ENCODE peak calls at places on chromosomes 5 and 9, in nine cellular contexts. N, E, Y, J, T, H, K, W and D are unnamed samples.

GRCh38 chr5:9898319-9898718 is 268.2 kb upstream of the TAS2R1 start:
- DNase-seq in H (no peak), N (peak), K (peak), Y (peak), J (no peak), E (no peak), T (no peak), W (peak), D (peak)

GRCh38 chr5:178984145-178985072 is 10.7 kb downstream of the GRM6 start:
- DNase-seq in K (no peak), T (no peak), H (no peak), N (no peak), E (no peak), J (no peak), W (no peak), Y (no peak), D (no peak)

GRCh38 chr5:14525397-14525796 is 56.2 kb upstream of the OTULINL start:
- DNase-seq in H (no peak), E (no peak), J (no peak), K (no peak), N (no peak), Y (no peak), W (no peak), T (no peak), D (no peak)

GRCh38 chr9:121331992-121332685 is 37.9 kb downstream of the STOM start:
- DNase-seq in H (peak), J (peak), N (no peak), T (no peak), K (no peak), E (no peak), Y (peak), W (peak), D (peak)

GRCh38 chr9:94150890-94151660 is 66.8 kb downstream of the PTPDC1 start:
- DNase-seq in N (no peak), T (no peak), Y (no peak), E (no peak), J (no peak), H (no peak), K (no peak), W (no peak), D (no peak)

GRCh38 chr9:114958021-114958846 is 27.8 kb upstream of the TNFSF8 start:
- DNase-seq in J (peak), H (no peak), N (no peak), T (no peak), Y (peak), W (peak), K (no peak), E (peak), D (peak)

GRCh38 chr9:129489838-129490582 is 130.9 kb downstream of the C9orf50 start:
- DNase-seq in H (no peak), K (peak), T (no peak), N (no peak), E (peak), W (peak), Y (peak), J (no peak), D (peak)

GRCh38 chr5:32767948-32768427 is 56.9 kb downstream of the NPR3 start:
- DNase-seq in W (peak), J (no peak), Y (peak), N (peak), H (no peak), K (peak), T (no peak), E (no peak), D (peak)

GRCh38 chr9:127959841-127960409 is 20.9 kb downstream of the EEIG1 start:
- DNase-seq in K (no peak), J (no peak), Y (no peak), T (no peak), W (no peak), E (no peak), N (no peak), H (no peak), D (no peak)

GRCh38 chr5:68216737-68217231 is 1.2 kb downstream of the PIK3R1 start:
- DNase-seq in E (no peak), N (no peak), W (no peak), K (peak), J (no peak), Y (peak), T (no peak), H (peak), D (peak)

GRCh38 chr9:109817846-109818472 is 38.0 kb downstream of the PALM2AKAP2 start:
- DNase-seq in Y (peak), W (peak), H (peak), K (peak), J (peak), N (peak), T (peak), E (no peak), D (peak)

GRCh38 chr9:70954607-70955143 is 166.7 kb downstream of the TRPM3 start:
- DNase-seq in Y (no peak), T (no peak), W (no peak), N (no peak), H (no peak), J (no peak), K (no peak), E (no peak), D (no peak)

GRCh38 chr9:136840877-136841645 is 1.2 kb upstream of the AJM1 start:
- DNase-seq in T (no peak), E (no peak), K (peak), W (peak), Y (peak), H (no peak), J (no peak), N (no peak), D (peak)

GRCh38 chr9:135835131-135835530 is 72.2 kb downstream of the CAMSAP1 start:
- DNase-seq in K (no peak), E (no peak), Y (no peak), W (no peak), H (no peak), T (no peak), J (no peak), N (no peak), D (no peak)

GRCh38 chr5:1005904-1006655 is 2.5 kb upstream of the NKD2 start:
- DNase-seq in N (no peak), T (no peak), Y (no peak), K (no peak), W (no peak), E (peak), H (no peak), J (no peak), D (no peak)

GRCh38 chr9:81108391-81108790 is 581.0 kb downstream of the TLE1 start:
- DNase-seq in T (no peak), J (no peak), N (no peak), E (no peak), K (peak), Y (no peak), W (no peak), H (no peak), D (no peak)

GRCh38 chr9:129052592-129052991 is 16.2 kb downstream of the MIGA2 start:
- DNase-seq in E (peak), W (no peak), J (peak), K (no peak), T (no peak), N (peak), Y (no peak), H (no peak), D (no peak)

GRCh38 chr5:16017720-16018119 is 161.9 kb downstream of the MARCHF11 start:
- DNase-seq in K (no peak), Y (no peak), J (no peak), N (no peak), E (no peak), T (no peak), W (no peak), H (no peak), D (no peak)

GRCh38 chr5:78360674-78361225 is 333 bp downstream of the SCAMP1 start:
- DNase-seq in J (peak), W (no peak), H (no peak), T (no peak), K (no peak), E (peak), N (no peak), Y (no peak), D (no peak)

GRCh38 chr5:73119492-73120157 is 750 bp upstream of the TMEM171 start:
- DNase-seq in W (peak), J (no peak), Y (no peak), T (no peak), E (no peak), K (no peak), H (peak), N (no peak), D (no peak)

GRCh38 chr5:1724822-1725602 is 74.6 kb downstream of the MRPL36 start:
- DNase-seq in N (no peak), T (peak), K (no peak), H (no peak), J (peak), Y (peak), E (no peak), W (peak), D (peak)

GRCh38 chr5:122259995-122260394 is 52.0 kb upstream of the SNCAIP start:
- DNase-seq in T (peak), H (no peak), E (no peak), J (no peak), K (peak), N (no peak), W (peak), Y (peak), D (peak)

GRCh38 chr9:109012009-109012875 is 1.1 kb downstream of the CTNNAL1 start:
- DNase-seq in T (peak), W (peak), J (peak), H (peak), Y (peak), N (peak), K (peak), E (peak), D (peak)

GRCh38 chr9:124809211-124809610 is 32.3 kb downstream of the OLFML2A start:
- DNase-seq in E (no peak), Y (no peak), H (no peak), T (no peak), N (no peak), J (no peak), K (no peak), W (no peak), D (no peak)

GRCh38 chr5:138568061-138568824 is 7.0 kb downstream of the HSPA9 start:
- DNase-seq in T (no peak), Y (no peak), H (no peak), E (no peak), N (no peak), K (peak), J (no peak), W (no peak), D (no peak)

GRCh38 chr5:97181856-97182545 is 1.0 kb downstream of the RIOK2 start:
- DNase-seq in E (no peak), W (peak), J (no peak), N (no peak), T (no peak), K (no peak), H (peak), Y (peak), D (peak)

GRCh38 chr5:160923927-160924705 is 72.1 kb upstream of the ATP10B start:
- DNase-seq in Y (no peak), W (no peak), J (peak), H (no peak), E (no peak), N (no peak), T (no peak), K (no peak), D (no peak)

GRCh38 chr5:89211836-89212235 is 328.9 kb upstream of the MEF2C start:
- DNase-seq in T (no peak), H (no peak), K (peak), Y (peak), E (no peak), J (no peak), W (peak), N (no peak), D (peak)

GRCh38 chr9:85425153-85425611 is 316.6 kb downstream of the AGTPBP1 start:
- DNase-seq in N (peak), K (peak), W (peak), E (peak), T (no peak), H (peak), J (peak), Y (peak), D (peak)

GRCh38 chr5:56279979-56280378 is 46.8 kb upstream of the ANKRD55 start:
- DNase-seq in Y (peak), W (peak), T (peak), J (no peak), N (no peak), H (peak), E (no peak), K (peak), D (peak)

GRCh38 chr5:159497221-159497620 is 166.9 kb upstream of the IL12B start:
- DNase-seq in H (no peak), Y (no peak), J (no peak), T (no peak), W (no peak), K (no peak), E (no peak), N (no peak), D (no peak)

GRCh38 chr5:159206818-159207217 is 2.5 kb downstream of the RNF145 start:
- DNase-seq in E (no peak), J (no peak), N (no peak), T (no peak), K (peak), H (peak), W (no peak), Y (no peak), D (no peak)

GRCh38 chr5:110956280-110956912 is 115.1 kb upstream of the TSLP start:
- DNase-seq in E (no peak), T (no peak), Y (no peak), J (no peak), N (no peak), W (no peak), K (no peak), H (no peak), D (no peak)

GRCh38 chr9:96450613-96451544 is 910 bp downstream of the HABP4 start:
- DNase-seq in K (peak), E (peak), N (no peak), H (peak), Y (peak), J (peak), T (no peak), W (no peak), D (peak)

GRCh38 chr9:117643288-117643654 is 60.9 kb upstream of the TLR4 start:
- DNase-seq in W (no peak), Y (no peak), T (no peak), H (no peak), K (no peak), E (no peak), J (no peak), N (no peak), D (no peak)

GRCh38 chr5:97876272-97876671 is 693.2 kb upstream of the RIOK2 start:
- DNase-seq in J (no peak), N (no peak), E (no peak), Y (peak), W (peak), T (no peak), H (no peak), K (no peak), D (peak)

GRCh38 chr5:178382689-178383276 is 150.2 kb upstream of the PHYKPL start:
- DNase-seq in E (no peak), Y (no peak), N (no peak), W (no peak), J (no peak), T (no peak), K (no peak), H (no peak), D (no peak)

GRCh38 chr5:142716963-142717362 is 31.1 kb upstream of the FGF1 start:
- DNase-seq in H (peak), T (no peak), E (peak), J (peak), Y (peak), K (peak), W (peak), N (peak), D (peak)

GRCh38 chr5:141483842-141484241 is 988 bp upstream of the PCDHGC4 start:
- DNase-seq in N (no peak), K (no peak), W (no peak), H (no peak), J (no peak), E (no peak), T (no peak), Y (no peak), D (no peak)

GRCh38 chr5:141487131-141487530 is 1.8 kb upstream of the PCDHGC5 start:
- DNase-seq in Y (no peak), J (no peak), E (no peak), N (no peak), T (no peak), H (no peak), K (no peak), W (no peak), D (no peak)

GRCh38 chr5:141486091-141486490 is 1.3 kb downstream of the PCDHGC4 start:
- DNase-seq in J (no peak), H (no peak), T (no peak), K (no peak), W (no peak), Y (no peak), E (no peak), N (no peak), D (no peak)

GRCh38 chr5:141485305-141486055 is 650 bp downstream of the PCDHGC4 start:
- DNase-seq in W (no peak), E (no peak), J (no peak), Y (no peak), H (no peak), T (no peak), K (no peak), N (no peak), D (no peak)

GRCh38 chr5:141484499-141485304 is at the start of gene PCDHGC4:
- DNase-seq in K (peak), W (no peak), Y (no peak), T (no peak), E (no peak), H (peak), N (no peak), J (no peak), D (no peak)
- TF ChIP-seq CTCF in K (no peak), W (no peak), Y (no peak), T (no peak), E (no peak), H (no peak), N (no peak), J (no peak), D (no peak)

DNA sequence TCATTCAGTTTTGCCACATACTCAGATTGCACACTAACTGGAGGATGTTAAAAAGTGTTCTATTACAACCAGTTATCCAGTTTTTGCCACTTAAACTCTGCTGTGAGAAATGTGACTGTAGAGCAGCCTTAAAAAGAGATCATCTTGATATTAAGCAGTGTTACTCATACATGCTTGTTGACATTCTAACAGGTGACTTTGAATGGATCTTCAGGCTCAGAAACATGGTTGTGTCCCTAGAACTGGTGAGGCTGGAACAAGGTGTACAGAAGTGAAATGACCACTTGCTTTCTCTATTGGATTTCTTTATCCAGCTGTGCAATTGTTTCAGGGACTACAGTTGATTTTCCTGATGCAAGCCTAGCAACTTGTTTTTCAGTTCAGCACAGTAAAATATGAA is 166.1 kb upstream of the CCDC152 start:
- DNase-seq in Y (no peak), T (no peak), E (no peak), W (no peak), N (no peak), K (no peak), H (no peak), J (no peak), D (no peak)
- H3K4me3 ChIP-seq in Y (no peak), T (no peak), E (no peak), W (no peak), N (no peak), K (no peak), H (no peak), J (no peak), D (no peak)

GRCh38 chr5:132677191-132677590 is 3.4 kb downstream of the IL4 start:
- DNase-seq in H (peak), W (peak), N (peak), J (no peak), T (peak), K (peak), E (no peak), Y (peak), D (peak)
- TF ChIP-seq CTCF in H (no peak), W (peak), N (peak), J (no peak), T (peak), K (peak), E (no peak), Y (peak), D (peak)

DNA sequence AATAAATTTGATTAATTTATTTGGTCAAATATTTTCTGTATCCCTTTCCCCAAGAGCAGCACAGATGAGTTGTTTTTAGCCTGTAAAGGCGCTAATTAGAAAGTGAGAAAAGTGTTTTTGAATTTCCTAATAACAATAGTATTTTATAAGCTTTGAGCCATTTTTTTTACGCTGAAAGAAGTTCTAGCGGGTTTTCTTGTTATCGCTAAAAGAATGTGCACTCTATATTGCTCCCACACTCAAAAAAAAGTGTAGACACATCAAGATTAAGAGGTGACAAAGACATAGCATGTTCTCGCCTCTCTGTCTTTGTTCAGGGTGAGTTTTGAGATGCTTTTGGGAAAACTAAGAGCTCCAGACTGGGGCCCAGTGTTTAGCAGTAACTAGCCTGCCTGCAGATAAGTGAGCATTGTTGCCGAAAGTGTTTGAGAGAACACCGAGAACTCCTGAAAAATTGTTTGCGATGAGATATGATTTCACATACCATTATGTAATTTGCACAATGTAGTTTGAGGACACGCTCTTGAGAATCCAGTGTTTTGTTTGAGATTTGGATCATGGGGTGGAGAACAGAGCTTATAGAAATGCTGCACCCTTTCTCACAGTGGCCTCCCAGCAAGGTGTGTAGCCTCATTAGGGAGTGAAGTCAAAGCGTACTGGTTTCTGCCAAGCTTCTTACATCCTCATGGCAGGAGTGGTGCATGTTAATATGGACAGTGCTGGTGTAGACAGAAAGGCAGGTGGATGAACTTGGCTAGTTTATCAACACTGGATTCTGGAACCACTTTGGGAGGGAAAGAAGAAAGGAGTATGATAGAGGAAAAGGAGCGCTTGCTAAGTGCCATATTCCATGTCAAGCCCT is 1.5 kb downstream of the F2R start:
- DNase-seq in T (no peak), Y (peak), J (no peak), E (no peak), N (no peak), K (no peak), H (no peak), W (peak), D (peak)
- H3K4me3 ChIP-seq in T (peak), Y (peak), J (peak), E (peak), N (peak), K (peak), H (peak), W (peak), D (peak)

GRCh38 chr5:135835766-135836165 is 1.3 kb downstream of the SLC25A48 start:
- DNase-seq in W (no peak), K (no peak), Y (no peak), N (no peak), T (no peak), J (no peak), H (no peak), E (no peak), D (no peak)
- TF ChIP-seq CTCF in W (no peak), K (no peak), Y (no peak), N (no peak), T (no peak), J (no peak), H (no peak), E (no peak), D (no peak)